ENCODE peak calls at places on chromosomes 6 and 20, in nine cellular contexts. One of them, this sample, is unnamed.
A peak's percentile ranks its signal among the peaks of the same experiment; 100 is the strongest.

GRCh38 chr20:21796059-21796458 is 90.6 kb downstream of the PAX1 start:
- DNase-seq in LNCaP clone FGC: no peak
- DNase-seq in mesenteric fat pad: no peak
- DNase-seq in stimulated activated naive CD8-positive, alpha-beta T cell treated with anti-CD3 and anti-CD28 coated beads, Interleukin-15, Interleukin-2, amounts not matched to agents 100 U/mL and 50 U/mL, for 24 hours: no peak
- DNase-seq in GM04503: no peak
- DNase-seq in activated CD4-positive, alpha-beta memory T cell treated with anti-CD3 and anti-CD28 coated beads, Interleukin-2, amount 10 ng/mL, durations not matched to agents 7 days and 5 days: no peak
- DNase-seq in GM12865: peak; percentile 10
- DNase-seq in activated CD4-positive, alpha-beta T cell treated with anti-CD3 and anti-CD28 coated beads, Interleukin-2, amount 50 U/mL, for 24 hours: no peak
- DNase-seq in heart left ventricle: no peak
- DNase-seq in this sample: no peak

GRCh38 chr6:122665929-122666328 is 55.7 kb downstream of the PKIB start:
- DNase-seq in activated CD4-positive, alpha-beta T cell treated with anti-CD3 and anti-CD28 coated beads, Interleukin-2, amount 50 U/mL, for 24 hours: no peak
- DNase-seq in activated CD4-positive, alpha-beta memory T cell treated with anti-CD3 and anti-CD28 coated beads, Interleukin-2, amount 10 ng/mL, durations not matched to agents 7 days and 5 days: no peak
- DNase-seq in heart left ventricle: no peak
- DNase-seq in GM04503: no peak
- DNase-seq in mesenteric fat pad: no peak
- DNase-seq in LNCaP clone FGC: no peak
- DNase-seq in stimulated activated naive CD8-positive, alpha-beta T cell treated with anti-CD3 and anti-CD28 coated beads, Interleukin-15, Interleukin-2, amounts not matched to agents 100 U/mL and 50 U/mL, for 24 hours: no peak
- DNase-seq in GM12865: no peak
- DNase-seq in this sample: no peak

GRCh38 chr20:61765871-61766654 is 299.6 kb downstream of the TAF4 start:
- DNase-seq in activated CD4-positive, alpha-beta T cell treated with anti-CD3 and anti-CD28 coated beads, Interleukin-2, amount 50 U/mL, for 24 hours: no peak
- DNase-seq in mesenteric fat pad: peak; percentile 77
- DNase-seq in GM12865: no peak
- DNase-seq in GM04503: no peak
- DNase-seq in activated CD4-positive, alpha-beta memory T cell treated with anti-CD3 and anti-CD28 coated beads, Interleukin-2, amount 10 ng/mL, durations not matched to agents 7 days and 5 days: no peak
- DNase-seq in heart left ventricle: no peak
- DNase-seq in stimulated activated naive CD8-positive, alpha-beta T cell treated with anti-CD3 and anti-CD28 coated beads, Interleukin-15, Interleukin-2, amounts not matched to agents 100 U/mL and 50 U/mL, for 24 hours: no peak
- DNase-seq in LNCaP clone FGC: no peak
- DNase-seq in this sample: no peak

GRCh38 chr20:38057351-38057972 is 23.9 kb downstream of the RPRD1B start:
- DNase-seq in LNCaP clone FGC: no peak
- DNase-seq in heart left ventricle: peak; percentile 84
- DNase-seq in stimulated activated naive CD8-positive, alpha-beta T cell treated with anti-CD3 and anti-CD28 coated beads, Interleukin-15, Interleukin-2, amounts not matched to agents 100 U/mL and 50 U/mL, for 24 hours: peak; percentile 86
- DNase-seq in activated CD4-positive, alpha-beta T cell treated with anti-CD3 and anti-CD28 coated beads, Interleukin-2, amount 50 U/mL, for 24 hours: peak; percentile 53
- DNase-seq in GM12865: peak; percentile 88
- DNase-seq in mesenteric fat pad: peak; percentile 92
- DNase-seq in GM04503: no peak
- DNase-seq in activated CD4-positive, alpha-beta memory T cell treated with anti-CD3 and anti-CD28 coated beads, Interleukin-2, amount 10 ng/mL, durations not matched to agents 7 days and 5 days: peak; percentile 77
- DNase-seq in this sample: peak; percentile 74

GRCh38 chr20:61424628-61425420 is 172.8 kb downstream of the CDH4 start:
- DNase-seq in activated CD4-positive, alpha-beta T cell treated with anti-CD3 and anti-CD28 coated beads, Interleukin-2, amount 50 U/mL, for 24 hours: no peak
- DNase-seq in heart left ventricle: no peak
- DNase-seq in activated CD4-positive, alpha-beta memory T cell treated with anti-CD3 and anti-CD28 coated beads, Interleukin-2, amount 10 ng/mL, durations not matched to agents 7 days and 5 days: no peak
- DNase-seq in mesenteric fat pad: no peak
- DNase-seq in GM12865: no peak
- DNase-seq in stimulated activated naive CD8-positive, alpha-beta T cell treated with anti-CD3 and anti-CD28 coated beads, Interleukin-15, Interleukin-2, amounts not matched to agents 100 U/mL and 50 U/mL, for 24 hours: no peak
- DNase-seq in LNCaP clone FGC: no peak
- DNase-seq in GM04503: no peak
- DNase-seq in this sample: no peak

GRCh38 chr6:42236030-42236429 is 18.4 kb upstream of the MRPS10 start:
- DNase-seq in LNCaP clone FGC: no peak
- DNase-seq in GM04503: no peak
- DNase-seq in mesenteric fat pad: no peak
- DNase-seq in activated CD4-positive, alpha-beta memory T cell treated with anti-CD3 and anti-CD28 coated beads, Interleukin-2, amount 10 ng/mL, durations not matched to agents 7 days and 5 days: no peak
- DNase-seq in stimulated activated naive CD8-positive, alpha-beta T cell treated with anti-CD3 and anti-CD28 coated beads, Interleukin-15, Interleukin-2, amounts not matched to agents 100 U/mL and 50 U/mL, for 24 hours: no peak
- DNase-seq in activated CD4-positive, alpha-beta T cell treated with anti-CD3 and anti-CD28 coated beads, Interleukin-2, amount 50 U/mL, for 24 hours: no peak
- DNase-seq in GM12865: no peak
- DNase-seq in heart left ventricle: no peak
- DNase-seq in this sample: no peak

GRCh38 chr6:132919476-132919875 is 105.1 kb downstream of the RPS12 start:
- DNase-seq in activated CD4-positive, alpha-beta T cell treated with anti-CD3 and anti-CD28 coated beads, Interleukin-2, amount 50 U/mL, for 24 hours: no peak
- DNase-seq in heart left ventricle: peak; percentile 77
- DNase-seq in LNCaP clone FGC: peak; percentile 39
- DNase-seq in activated CD4-positive, alpha-beta memory T cell treated with anti-CD3 and anti-CD28 coated beads, Interleukin-2, amount 10 ng/mL, durations not matched to agents 7 days and 5 days: no peak
- DNase-seq in GM12865: no peak
- DNase-seq in mesenteric fat pad: no peak
- DNase-seq in stimulated activated naive CD8-positive, alpha-beta T cell treated with anti-CD3 and anti-CD28 coated beads, Interleukin-15, Interleukin-2, amounts not matched to agents 100 U/mL and 50 U/mL, for 24 hours: no peak
- DNase-seq in GM04503: peak; percentile 64
- DNase-seq in this sample: no peak

GRCh38 chr6:51865176-51865575 is 222.2 kb downstream of the PKHD1 start:
- DNase-seq in stimulated activated naive CD8-positive, alpha-beta T cell treated with anti-CD3 and anti-CD28 coated beads, Interleukin-15, Interleukin-2, amounts not matched to agents 100 U/mL and 50 U/mL, for 24 hours: no peak
- DNase-seq in activated CD4-positive, alpha-beta memory T cell treated with anti-CD3 and anti-CD28 coated beads, Interleukin-2, amount 10 ng/mL, durations not matched to agents 7 days and 5 days: no peak
- DNase-seq in mesenteric fat pad: no peak
- DNase-seq in GM04503: no peak
- DNase-seq in GM12865: no peak
- DNase-seq in activated CD4-positive, alpha-beta T cell treated with anti-CD3 and anti-CD28 coated beads, Interleukin-2, amount 50 U/mL, for 24 hours: no peak
- DNase-seq in heart left ventricle: no peak
- DNase-seq in LNCaP clone FGC: no peak
- DNase-seq in this sample: no peak

GRCh38 chr20:36093804-36094145 is 60.8 kb upstream of the EPB41L1 start:
- DNase-seq in stimulated activated naive CD8-positive, alpha-beta T cell treated with anti-CD3 and anti-CD28 coated beads, Interleukin-15, Interleukin-2, amounts not matched to agents 100 U/mL and 50 U/mL, for 24 hours: no peak
- DNase-seq in GM12865: no peak
- DNase-seq in mesenteric fat pad: no peak
- DNase-seq in heart left ventricle: no peak
- DNase-seq in LNCaP clone FGC: peak; percentile 25
- DNase-seq in activated CD4-positive, alpha-beta memory T cell treated with anti-CD3 and anti-CD28 coated beads, Interleukin-2, amount 10 ng/mL, durations not matched to agents 7 days and 5 days: no peak
- DNase-seq in GM04503: no peak
- DNase-seq in activated CD4-positive, alpha-beta T cell treated with anti-CD3 and anti-CD28 coated beads, Interleukin-2, amount 50 U/mL, for 24 hours: no peak
- DNase-seq in this sample: no peak

GRCh38 chr6:132205946-132206345 is 195.3 kb downstream of the MOXD1 start:
- DNase-seq in LNCaP clone FGC: no peak
- DNase-seq in heart left ventricle: no peak
- DNase-seq in mesenteric fat pad: no peak
- DNase-seq in GM04503: no peak
- DNase-seq in activated CD4-positive, alpha-beta memory T cell treated with anti-CD3 and anti-CD28 coated beads, Interleukin-2, amount 10 ng/mL, durations not matched to agents 7 days and 5 days: no peak
- DNase-seq in activated CD4-positive, alpha-beta T cell treated with anti-CD3 and anti-CD28 coated beads, Interleukin-2, amount 50 U/mL, for 24 hours: no peak
- DNase-seq in GM12865: no peak
- DNase-seq in stimulated activated naive CD8-positive, alpha-beta T cell treated with anti-CD3 and anti-CD28 coated beads, Interleukin-15, Interleukin-2, amounts not matched to agents 100 U/mL and 50 U/mL, for 24 hours: no peak
- DNase-seq in this sample: no peak

GRCh38 chr6:42369568-42369967 is 82.2 kb downstream of the TRERF1 start:
- DNase-seq in stimulated activated naive CD8-positive, alpha-beta T cell treated with anti-CD3 and anti-CD28 coated beads, Interleukin-15, Interleukin-2, amounts not matched to agents 100 U/mL and 50 U/mL, for 24 hours: no peak
- DNase-seq in GM12865: peak; percentile 83
- DNase-seq in LNCaP clone FGC: no peak
- DNase-seq in heart left ventricle: no peak
- DNase-seq in mesenteric fat pad: no peak
- DNase-seq in activated CD4-positive, alpha-beta memory T cell treated with anti-CD3 and anti-CD28 coated beads, Interleukin-2, amount 10 ng/mL, durations not matched to agents 7 days and 5 days: peak; percentile 57
- DNase-seq in GM04503: no peak
- DNase-seq in activated CD4-positive, alpha-beta T cell treated with anti-CD3 and anti-CD28 coated beads, Interleukin-2, amount 50 U/mL, for 24 hours: no peak
- DNase-seq in this sample: no peak

GRCh38 chr6:107124934-107125348 is 9.6 kb upstream of the BEND3 start:
- DNase-seq in activated CD4-positive, alpha-beta T cell treated with anti-CD3 and anti-CD28 coated beads, Interleukin-2, amount 50 U/mL, for 24 hours: no peak
- DNase-seq in heart left ventricle: no peak
- DNase-seq in GM04503: no peak
- DNase-seq in mesenteric fat pad: peak; percentile 26
- DNase-seq in stimulated activated naive CD8-positive, alpha-beta T cell treated with anti-CD3 and anti-CD28 coated beads, Interleukin-15, Interleukin-2, amounts not matched to agents 100 U/mL and 50 U/mL, for 24 hours: no peak
- DNase-seq in GM12865: peak; percentile 60
- DNase-seq in activated CD4-positive, alpha-beta memory T cell treated with anti-CD3 and anti-CD28 coated beads, Interleukin-2, amount 10 ng/mL, durations not matched to agents 7 days and 5 days: no peak
- DNase-seq in LNCaP clone FGC: no peak
- DNase-seq in this sample: no peak

GRCh38 chr20:17295991-17296390 is 69.2 kb downstream of the PCSK2 start:
- DNase-seq in GM12865: no peak
- DNase-seq in mesenteric fat pad: no peak
- DNase-seq in activated CD4-positive, alpha-beta T cell treated with anti-CD3 and anti-CD28 coated beads, Interleukin-2, amount 50 U/mL, for 24 hours: no peak
- DNase-seq in LNCaP clone FGC: no peak
- DNase-seq in heart left ventricle: no peak
- DNase-seq in GM04503: no peak
- DNase-seq in activated CD4-positive, alpha-beta memory T cell treated with anti-CD3 and anti-CD28 coated beads, Interleukin-2, amount 10 ng/mL, durations not matched to agents 7 days and 5 days: no peak
- DNase-seq in stimulated activated naive CD8-positive, alpha-beta T cell treated with anti-CD3 and anti-CD28 coated beads, Interleukin-15, Interleukin-2, amounts not matched to agents 100 U/mL and 50 U/mL, for 24 hours: no peak
- DNase-seq in this sample: no peak

This sample was measured in GM10248.